ENCODE peak calls at places on chromosomes 3 and 15, in five cellular contexts. K is IMR-90, W is GM12878, D is HepG2, J is SK-N-SH. S is an unnamed sample.

GRCh38 chr3:184946922-184947321 is 135.0 kb downstream of the VPS8 start:
- DNase-seq in D (no peak), K (no peak), J (no peak), W (no peak), S (no peak)

GRCh38 chr3:109731639-109732473 is 394.5 kb upstream of the DPPA4 start:
- DNase-seq in W (no peak), K (peak), D (peak), J (peak), S (peak)

GRCh38 chr3:193767353-193768068 is 174.5 kb downstream of the OPA1 start:
- DNase-seq in D (no peak), K (no peak), W (no peak), J (no peak), S (no peak)

GRCh38 chr3:194450341-194450740 is 36.5 kb downstream of the ATP13A3 start:
- DNase-seq in K (no peak), D (no peak), W (no peak), J (no peak), S (no peak)

GRCh38 chr3:177538064-177538742 is 340.9 kb upstream of the TBL1XR1 start:
- DNase-seq in J (peak), D (no peak), K (peak), W (no peak), S (no peak)

GRCh38 chr3:46908986-46909534 is 31.5 kb downstream of the PTH1R start:
- DNase-seq in J (no peak), D (no peak), K (no peak), W (no peak), S (no peak)

GRCh38 chr3:101940521-101940992 is 91.2 kb downstream of the NFKBIZ start:
- DNase-seq in W (no peak), D (no peak), K (peak), J (peak), S (no peak)

GRCh38 chr3:41265011-41265545 is 65.8 kb downstream of the CTNNB1 start:
- DNase-seq in J (no peak), W (no peak), D (no peak), K (peak), S (no peak)

GRCh38 chr3:131602011-131602779 is 99.4 kb upstream of the MRPL3 start:
- DNase-seq in D (no peak), W (no peak), K (no peak), J (no peak), S (peak)

GRCh38 chr15:41180206-41180789 is 50.3 kb downstream of the EXD1 start:
- DNase-seq in K (peak), W (no peak), J (no peak), D (no peak), S (no peak)

GRCh38 chr15:72086010-72086697 is 31.8 kb downstream of the MYO9A start:
- DNase-seq in J (no peak), D (no peak), K (no peak), W (no peak), S (no peak)

GRCh38 chr3:127734754-127735473 is 62.2 kb downstream of the ABTB1 start:
- DNase-seq in K (peak), D (no peak), W (no peak), J (no peak), S (no peak)

GRCh38 chr15:45129651-45130129 is at the start of the genes DUOX1 and DUOXA1:
- DNase-seq in K (no peak), J (no peak), D (no peak), W (no peak), S (no peak)

GRCh38 chr15:45123397-45123796 is 6.3 kb downstream of the DUOXA1 start:
- DNase-seq in D (no peak), J (no peak), W (no peak), K (no peak), S (no peak)

GRCh38 chr15:45130291-45131000 is 652 bp downstream of the DUOX1 start:
- DNase-seq in D (no peak), J (no peak), W (no peak), K (no peak), S (no peak)

GRCh38 chr15:45128971-45129639 is 574 bp downstream of the DUOXA1 start:
- DNase-seq in J (no peak), W (no peak), D (no peak), K (no peak), S (no peak)

GRCh38 chr15:45126535-45127158 is 3.0 kb downstream of the DUOXA1 start:
- DNase-seq in D (peak), J (no peak), W (no peak), K (peak), S (peak)
- TF ChIP-seq MXI1 in D (no peak), J (no peak), W (no peak), K (no peak), S (no peak)

GRCh38 chr3:49327485-49327884 is 12.4 kb downstream of the USP4 start:
- DNase-seq in W (no peak), K (no peak), J (no peak), D (peak), S (no peak)
- TF ChIP-seq CTCF in W (peak), K (no peak), J (peak), D (peak), S (peak)

GRCh38 chr3:171260430-171260829 is 199.8 kb downstream of the TNIK start:
- DNase-seq in W (no peak), J (no peak), D (no peak), K (no peak), S (no peak)
- TF ChIP-seq MXI1 in W (no peak), J (no peak), D (no peak), K (no peak), S (no peak)

DNA sequence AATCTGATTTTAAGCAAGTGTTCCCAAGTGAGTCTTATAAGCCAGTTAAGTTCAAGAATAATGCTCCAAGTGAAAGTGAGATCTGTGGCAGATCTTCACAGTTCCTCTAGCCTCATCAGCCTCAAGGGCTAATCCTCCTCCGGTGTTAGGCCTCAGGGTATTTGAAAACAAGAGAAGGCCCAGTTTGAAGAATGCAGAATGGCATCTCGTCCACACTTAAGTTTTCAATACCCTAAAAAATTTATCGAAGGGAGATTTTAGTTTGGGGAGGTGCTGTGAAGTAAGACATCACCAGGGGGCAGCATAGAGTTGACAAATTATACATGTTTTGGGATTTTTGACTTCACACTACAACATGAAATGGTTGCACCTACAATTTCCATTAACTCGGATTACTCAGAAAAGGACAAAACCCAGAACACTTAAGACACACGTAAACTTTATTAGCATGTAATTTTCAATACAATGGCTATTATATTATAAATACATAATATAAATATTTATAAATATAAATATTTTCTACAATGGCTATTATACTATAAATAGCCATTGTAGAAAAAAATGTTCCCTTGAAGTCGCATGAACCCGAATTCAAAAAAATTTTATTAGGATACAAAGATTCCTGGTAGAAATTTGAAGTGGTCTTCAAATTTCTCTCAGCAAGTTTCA is 2.3 kb upstream of the TMEM266 start:
- DNase-seq in J (peak), W (no peak), K (peak), D (peak), S (peak)
- TF ChIP-seq CTCF in J (peak), W (peak), K (peak), D (peak), S (peak)

DNA sequence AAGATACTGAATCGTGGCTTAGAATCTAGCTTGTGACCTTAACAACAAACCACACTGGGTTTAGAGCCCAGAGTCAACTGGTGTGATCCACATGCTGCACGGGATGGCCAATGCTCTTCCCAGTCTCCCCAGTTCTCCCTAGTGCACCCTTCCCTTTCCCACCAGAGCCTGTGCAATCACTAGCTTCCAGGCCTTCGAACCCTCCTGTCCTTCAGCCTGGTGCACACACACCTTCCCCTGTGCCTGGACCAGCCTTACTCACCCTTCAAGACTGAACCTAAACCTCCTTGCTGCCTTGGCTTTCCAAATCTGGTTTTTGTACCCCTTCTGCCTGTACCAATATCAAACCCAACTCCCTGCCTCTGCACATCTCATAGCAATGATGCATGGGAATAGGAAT is 43.8 kb downstream of the WNT5A start:
- DNase-seq in W (no peak), K (no peak), D (no peak), J (no peak), S (no peak)
- TF ChIP-seq MXI1 in W (no peak), K (no peak), D (no peak), J (no peak), S (no peak)

GRCh38 chr3:98705694-98706093 is 57.4 kb upstream of the ST3GAL6 start:
- DNase-seq in W (no peak), K (no peak), J (no peak), D (no peak), S (no peak)
- TF ChIP-seq CTCF in W (peak), K (peak), J (peak), D (no peak), S (no peak)

DNA sequence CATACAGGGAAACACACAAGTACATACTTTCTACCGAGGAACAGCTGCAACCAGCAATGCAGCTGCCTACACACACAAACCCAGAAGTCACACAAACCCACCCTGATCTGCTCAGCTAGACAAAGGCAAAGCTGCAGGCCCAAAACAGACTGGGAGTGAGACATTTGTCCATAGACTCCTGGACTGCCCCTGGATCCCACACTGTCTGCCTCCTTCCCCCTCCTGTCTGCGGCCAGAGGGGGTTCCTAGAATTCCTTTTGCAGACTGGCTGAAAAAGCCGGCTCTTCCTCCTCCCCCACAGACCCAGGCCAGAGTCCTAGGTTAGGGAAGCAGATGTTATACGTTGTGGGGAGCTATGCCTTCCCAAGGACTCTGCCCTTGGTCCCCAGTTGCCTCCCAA is 37.2 kb upstream of the CILP start:
- DNase-seq in D (no peak), K (no peak), W (no peak), J (no peak), S (no peak)
- TF ChIP-seq MXI1 in D (no peak), K (no peak), W (no peak), J (no peak), S (no peak)

DNA sequence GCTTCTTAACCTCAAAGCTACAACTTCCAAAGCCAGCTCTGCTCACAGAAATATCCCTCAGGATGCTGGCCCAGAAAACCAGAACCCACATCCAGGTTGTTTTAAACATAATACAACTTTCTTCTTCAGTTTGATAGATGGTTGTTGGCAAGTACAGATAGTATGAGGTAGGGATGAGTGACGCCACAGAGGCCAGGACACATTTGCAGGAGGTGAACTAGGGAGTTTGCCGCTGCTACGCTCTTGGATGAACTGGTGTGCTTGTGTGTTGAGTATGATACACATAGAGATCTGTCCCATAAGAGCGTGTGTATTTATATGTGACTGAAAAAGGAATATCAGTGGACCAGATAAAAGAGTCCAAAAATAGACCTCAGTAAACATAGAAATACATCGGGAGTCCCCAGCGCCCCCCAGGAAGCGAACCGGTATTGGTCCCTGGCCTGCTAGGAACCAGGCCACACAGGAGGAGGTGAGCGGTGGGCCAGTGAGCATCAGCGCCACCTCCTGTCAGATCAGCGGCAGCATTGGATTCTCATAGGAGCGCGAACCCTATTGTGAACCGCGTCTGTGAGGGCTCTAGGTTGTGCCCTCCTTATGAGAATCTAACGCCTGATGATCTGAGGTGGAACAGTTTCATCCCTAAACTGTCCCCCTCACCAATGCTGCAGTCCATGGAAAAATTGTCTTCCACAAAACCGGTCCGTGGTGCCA is 98.0 kb downstream of the LRRK1 start:
- DNase-seq in D (no peak), K (peak), W (no peak), J (no peak), S (no peak)
- TF ChIP-seq CTCF in D (peak), K (peak), W (no peak), J (peak), S (peak)

GRCh38 chr3:24678441-24678865 is 183.8 kb upstream of the THRB start:
- DNase-seq in J (no peak), D (no peak), K (peak), W (no peak), S (peak)
- TF ChIP-seq MXI1 in J (no peak), D (no peak), K (no peak), W (no peak), S (no peak)

GRCh38 chr15:83784975-83785374 is 131.1 kb downstream of the ADAMTSL3 start:
- DNase-seq in W (no peak), J (no peak), D (no peak), K (peak), S (no peak)
- TF ChIP-seq CTCF in W (no peak), J (no peak), D (no peak), K (no peak), S (no peak)